ENCODE peak calls at places on chromosomes 3 and 15, in four cellular contexts. E is right cardiac atrium; B is stimulated activated CD4-positive, alpha-beta T cell treated with anti-CD3 and anti-CD28 coated beads, Interleukin-1b, Interleukin-23, amount 100 ng/mL, for 4 hours; Z is tibial nerve. V is an unnamed sample.

GRCh38 chr3:108293858-108294257 is 2.5 kb upstream of the HHLA2 start:
- DNase-seq in E (no peak), B (no peak), Z (no peak), V (no peak)

GRCh38 chr15:71957026-71957425 is 146.7 kb downstream of the NR2E3 start:
- DNase-seq in E (no peak), B (no peak), Z (no peak), V (no peak)

GRCh38 chr3:18443670-18444596 is 18.8 kb upstream of the SATB1 start:
- DNase-seq in E (peak), B (no peak), Z (no peak), V (peak)

GRCh38 chr3:186281172-186281571 is 80.9 kb downstream of the DGKG start:
- DNase-seq in E (no peak), B (no peak), Z (no peak), V (no peak)

GRCh38 chr15:65587094-65587493 is 23.8 kb downstream of the INTS14 start:
- DNase-seq in E (no peak), B (no peak), Z (no peak), V (no peak)

GRCh38 chr3:69391554-69391953 is 5.7 kb upstream of the FRMD4B start:
- DNase-seq in E (no peak), B (no peak), Z (no peak), V (peak)

GRCh38 chr15:63971427-63971805 is 74.9 kb downstream of the DAPK2 start:
- DNase-seq in E (peak), B (peak), Z (no peak), V (peak)

GRCh38 chr15:71332605-71333004 is 217.3 kb downstream of the THSD4 start:
- DNase-seq in E (no peak), B (no peak), Z (no peak), V (no peak)

GRCh38 chr15:78739996-78740903 is 71.0 kb downstream of the ADAMTS7 start:
- DNase-seq in E (peak), B (no peak), Z (no peak), V (peak)

GRCh38 chr15:38299216-38299615 is 46.6 kb downstream of the SPRED1 start:
- DNase-seq in E (no peak), B (no peak), Z (no peak), V (no peak)

GRCh38 chr15:78685157-78685830 is 44.3 kb upstream of the CHRNB4 start:
- DNase-seq in E (no peak), B (no peak), Z (no peak), V (no peak)

GRCh38 chr3:42601898-42602581 is 1.6 kb downstream of the NKTR start:
- DNase-seq in E (no peak), B (no peak), Z (no peak), V (no peak)

GRCh38 chr3:37480003-37480402 is 305.6 kb upstream of the LRRFIP2 start:
- DNase-seq in E (peak), B (no peak), Z (no peak), V (no peak)

GRCh38 chr3:107627962-107628542 is 105.3 kb downstream of the BBX start:
- DNase-seq in E (no peak), B (no peak), Z (no peak), V (no peak)

GRCh38 chr15:48603123-48603500 is 42.4 kb downstream of the FBN1 start:
- DNase-seq in E (no peak), B (no peak), Z (no peak), V (peak)

GRCh38 chr3:73523661-73524060 is 101.1 kb downstream of the PDZRN3 start:
- DNase-seq in E (no peak), B (no peak), Z (no peak), V (no peak)

GRCh38 chr3:191523099-191523498 is 62.1 kb downstream of the PYDC2 start:
- DNase-seq in E (no peak), B (no peak), Z (no peak), V (no peak)

GRCh38 chr3:158920375-158920774 is 118.5 kb downstream of the MFSD1 start:
- DNase-seq in E (no peak), B (no peak), Z (no peak), V (no peak)

GRCh38 chr15:40958146-40958545 is 4.9 kb downstream of the CHAC1 start:
- DNase-seq in E (no peak), B (no peak), Z (no peak), V (no peak)

GRCh38 chr15:56249080-56249479 is 5.4 kb upstream of the RFX7 start:
- DNase-seq in E (no peak), B (no peak), Z (no peak), V (no peak)

GRCh38 chr3:11370134-11370533 is 97.9 kb downstream of the ATG7 start:
- DNase-seq in E (no peak), B (no peak), Z (no peak), V (no peak)

GRCh38 chr3:40254491-40254890 is 55.0 kb upstream of the EIF1B start:
- DNase-seq in E (no peak), B (no peak), Z (no peak), V (no peak)

GRCh38 chr15:88131937-88132336 is 124.6 kb downstream of the NTRK3 start:
- DNase-seq in E (no peak), B (no peak), Z (no peak), V (no peak)

V was measured in islet precursor cell.